ENCODE peak calls at places on chromosomes 12 and 14, in seven cellular contexts. F is right cardiac atrium; C is central memory CD8-positive, alpha-beta T cell; V is heart left ventricle; A is effector memory CD8-positive, alpha-beta T cell; O is activated B cell treated with CpG ODN at 0.5 μM for 24 hours; M is body of pancreas. B is an unnamed sample.

GRCh38 chr14:55201219-55202096 is 10.1 kb upstream of the DLGAP5 start:
- ATAC-seq in V (no peak), C (no peak), F (no peak), M (no peak), A (no peak), O (no peak), B (no peak)

GRCh38 chr14:60861545-60862147 is 119.2 kb downstream of the TRMT5 start:
- ATAC-seq in F (peak), A (no peak), M (no peak), O (no peak), V (no peak), C (no peak), B (no peak)

GRCh38 chr12:75876843-75877587 is 154.6 kb downstream of the PHLDA1 start:
- ATAC-seq in A (no peak), V (no peak), O (no peak), M (peak), C (no peak), F (no peak), B (no peak)

GRCh38 chr14:97703006-97703760 is 906.0 kb downstream of the VRK1 start:
- ATAC-seq in A (peak), C (peak), M (no peak), F (no peak), V (no peak), O (no peak), B (no peak)

GRCh38 chr12:49947593-49948226 is 2.8 kb upstream of the AQP2 start:
- ATAC-seq in V (no peak), O (no peak), M (no peak), C (no peak), F (no peak), A (no peak), B (no peak)

GRCh38 chr14:93303659-93304058 is 29.2 kb downstream of the BTBD7 start:
- ATAC-seq in A (no peak), M (no peak), O (no peak), C (no peak), V (peak), F (peak), B (no peak)

GRCh38 chr12:94222351-94222750 is 74.0 kb downstream of the PLXNC1 start:
- ATAC-seq in O (peak), F (no peak), A (no peak), M (no peak), V (no peak), C (no peak), B (no peak)

GRCh38 chr14:102544745-102545460 is 35.3 kb upstream of the ANKRD9 start:
- ATAC-seq in F (peak), C (no peak), M (peak), V (peak), O (peak), A (peak), B (peak)

GRCh38 chr14:79587875-79588274 is 623.4 kb downstream of the DIO2 start:
- ATAC-seq in A (no peak), V (no peak), C (no peak), M (no peak), O (no peak), F (no peak), B (no peak)

GRCh38 chr14:46290706-46291105 is 360.9 kb downstream of the RPL10L start:
- ATAC-seq in V (no peak), C (no peak), O (no peak), A (no peak), F (no peak), M (no peak), B (no peak)

GRCh38 chr12:128019996-128020544 is 246.9 kb upstream of the TMEM132C start:
- ATAC-seq in O (no peak), A (no peak), F (no peak), M (no peak), V (no peak), C (no peak), B (no peak)

GRCh38 chr12:50275545-50275944 is 7.8 kb downstream of the LIMA1 start:
- ATAC-seq in F (peak), V (peak), A (no peak), O (no peak), M (peak), C (no peak), B (peak)

GRCh38 chr12:132003846-132004245 is 54.1 kb downstream of the EP400 start:
- ATAC-seq in C (no peak), F (no peak), M (no peak), V (no peak), O (no peak), A (no peak), B (no peak)

GRCh38 chr14:62015248-62015647 is 253.0 kb downstream of the SNAPC1 start:
- ATAC-seq in V (no peak), M (no peak), F (no peak), A (no peak), O (no peak), C (no peak), B (no peak)

GRCh38 chr14:24156840-24157239 is 4.2 kb upstream of the IRF9 start:
- ATAC-seq in V (no peak), C (no peak), A (no peak), M (no peak), O (no peak), F (no peak), B (no peak)

GRCh38 chr14:57299511-57299910 is 30.7 kb downstream of the AP5M1 start:
- ATAC-seq in A (no peak), V (no peak), O (no peak), M (no peak), C (no peak), F (no peak), B (no peak)

B was measured in esophagus mucosa.